ENCODE peak calls at places on chromosome 21, in five cellular contexts. P is Calu3, Z is fibroblast of lung, H is HFFc6, I is HCT116. R is an unnamed sample.

GRCh38 chr21:33896691-33897090 is 18.9 kb downstream of the ATP5PO start:
- DNase-seq in P (no peak), Z (no peak), H (no peak), I (no peak), R (no peak)

GRCh38 chr21:44084496-44085241 is 22.5 kb upstream of the PWP2 start:
- DNase-seq in P (no peak), Z (no peak), H (no peak), I (no peak), R (peak; percentile 12)

GRCh38 chr21:14273736-14274538 is 58.0 kb downstream of the RBM11 start:
- DNase-seq in P (peak; percentile 9), Z (no peak), H (no peak), I (no peak), R (peak; percentile 77)

GRCh38 chr21:25881524-25882376 is 147.0 kb downstream of the GABPA start:
- DNase-seq in P (peak; percentile 54), Z (peak; percentile 70), H (peak; percentile 36), I (peak; percentile 41), R (peak; percentile 78)

GRCh38 chr21:30881480-30881879 is at the start of gene KRTAP11-1:
- DNase-seq in P (no peak), Z (no peak), H (no peak), I (no peak), R (no peak)

GRCh38 chr21:25343774-25344545 is 263.3 kb downstream of the MRPL39 start:
- DNase-seq in P (no peak), Z (no peak), H (no peak), I (no peak), R (no peak)

GRCh38 chr21:39094847-39095525 is 88.3 kb downstream of the PSMG1 start:
- DNase-seq in P (no peak), Z (peak; percentile 82), H (peak; percentile 70), I (no peak), R (no peak)

GRCh38 chr21:16423921-16424320 is 694.1 kb downstream of the USP25 start:
- DNase-seq in P (no peak), Z (no peak), H (no peak), I (no peak), R (no peak)

GRCh38 chr21:30408782-30409494 is 13.1 kb downstream of the KRTAP13-1 start:
- DNase-seq in P (peak; percentile 12), Z (peak; percentile 5), H (no peak), I (peak; percentile 2), R (peak; percentile 87)

GRCh38 chr21:42688226-42688840 is 34.9 kb downstream of the PDE9A start:
- DNase-seq in P (no peak), Z (no peak), H (no peak), I (no peak), R (no peak)

GRCh38 chr21:44089001-44089911 is 17.9 kb upstream of the PWP2 start:
- DNase-seq in P (peak; percentile 16), Z (no peak), H (no peak), I (no peak), R (peak; percentile 12)

GRCh38 chr21:39088831-39089380 is 94.3 kb downstream of the PSMG1 start:
- DNase-seq in P (no peak), Z (peak; percentile 76), H (peak; percentile 68), I (no peak), R (no peak)

GRCh38 chr21:38942617-38943245 is 137.0 kb downstream of the ETS2 start:
- DNase-seq in P (no peak), Z (no peak), H (no peak), I (no peak), R (no peak)

GRCh38 chr21:38773108-38774061 is 32.3 kb upstream of the ETS2 start:
- DNase-seq in P (peak; percentile 24), Z (peak; percentile 98), H (peak; percentile 97), I (peak; percentile 81), R (no peak)

GRCh38 chr21:39825250-39825649 is 42.0 kb upstream of the PCP4 start:
- DNase-seq in P (no peak), Z (no peak), H (no peak), I (no peak), R (no peak)

GRCh38 chr21:42827588-42827987 is 51.8 kb downstream of the WDR4 start:
- DNase-seq in P (no peak), Z (no peak), H (no peak), I (no peak), R (no peak)

GRCh38 chr21:43884861-43885370 is 19.9 kb downstream of the AGPAT3 start:
- DNase-seq in P (no peak), Z (peak; percentile 29), H (no peak), I (no peak), R (peak; percentile 51)

GRCh38 chr21:25573409-25574206 is 33.7 kb downstream of the MRPL39 start:
- DNase-seq in P (peak; percentile 10), Z (peak; percentile 82), H (peak; percentile 95), I (peak; percentile 24), R (no peak)

GRCh38 chr21:43718872-43719747 is at the start of gene PDXK:
- DNase-seq in P (peak; percentile 86), Z (peak; percentile 74), H (peak; percentile 67), I (peak; percentile 46), R (peak; percentile 88)

GRCh38 chr21:25456672-25457071 is 150.6 kb downstream of the MRPL39 start:
- DNase-seq in P (peak; percentile 6), Z (peak; percentile 14), H (no peak), I (no peak), R (no peak)

GRCh38 chr21:26956216-26956615 is 10.7 kb downstream of the ADAMTS5 start:
- DNase-seq in P (no peak), Z (no peak), H (no peak), I (no peak), R (no peak)

GRCh38 chr21:16186742-16187141 is 457.0 kb downstream of the USP25 start:
- DNase-seq in P (no peak), Z (no peak), H (no peak), I (no peak), R (peak; percentile 31)

GRCh38 chr21:42836767-42837301 is 42.5 kb downstream of the WDR4 start:
- DNase-seq in P (no peak), Z (no peak), H (no peak), I (no peak), R (no peak)

GRCh38 chr21:17640821-17641220 is 28.1 kb upstream of the BTG3 start:
- DNase-seq in P (no peak), Z (no peak), H (no peak), I (no peak), R (no peak)
- TF ChIP-seq CTCF in P (no peak), Z (no peak), H (no peak), I (no peak), R (no peak)

DNA sequence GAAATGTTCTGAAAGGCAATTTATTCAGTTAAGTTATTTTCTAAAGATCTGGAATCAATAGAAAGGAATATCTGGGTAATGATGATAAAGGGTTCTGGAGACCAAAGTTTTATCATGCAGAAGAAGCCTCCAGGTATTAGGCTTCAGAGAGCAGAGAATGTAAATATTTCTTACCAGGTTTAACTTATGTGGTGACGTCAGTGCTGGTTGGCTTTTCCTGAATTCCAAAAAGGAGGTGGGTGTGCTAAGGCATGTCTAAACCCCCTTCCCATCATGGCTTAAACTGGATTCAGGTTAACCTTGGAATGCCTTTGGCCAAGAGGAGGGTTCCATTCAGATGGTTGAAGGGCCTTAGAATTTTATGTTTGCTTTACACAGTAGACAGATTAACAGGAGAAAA is 829.9 kb downstream of the NCAM2 start:
- DNase-seq in P (no peak), Z (no peak), H (no peak), I (no peak), R (no peak)
- TF ChIP-seq CTCF in P (no peak), Z (no peak), H (no peak), I (no peak), R (no peak)

DNA sequence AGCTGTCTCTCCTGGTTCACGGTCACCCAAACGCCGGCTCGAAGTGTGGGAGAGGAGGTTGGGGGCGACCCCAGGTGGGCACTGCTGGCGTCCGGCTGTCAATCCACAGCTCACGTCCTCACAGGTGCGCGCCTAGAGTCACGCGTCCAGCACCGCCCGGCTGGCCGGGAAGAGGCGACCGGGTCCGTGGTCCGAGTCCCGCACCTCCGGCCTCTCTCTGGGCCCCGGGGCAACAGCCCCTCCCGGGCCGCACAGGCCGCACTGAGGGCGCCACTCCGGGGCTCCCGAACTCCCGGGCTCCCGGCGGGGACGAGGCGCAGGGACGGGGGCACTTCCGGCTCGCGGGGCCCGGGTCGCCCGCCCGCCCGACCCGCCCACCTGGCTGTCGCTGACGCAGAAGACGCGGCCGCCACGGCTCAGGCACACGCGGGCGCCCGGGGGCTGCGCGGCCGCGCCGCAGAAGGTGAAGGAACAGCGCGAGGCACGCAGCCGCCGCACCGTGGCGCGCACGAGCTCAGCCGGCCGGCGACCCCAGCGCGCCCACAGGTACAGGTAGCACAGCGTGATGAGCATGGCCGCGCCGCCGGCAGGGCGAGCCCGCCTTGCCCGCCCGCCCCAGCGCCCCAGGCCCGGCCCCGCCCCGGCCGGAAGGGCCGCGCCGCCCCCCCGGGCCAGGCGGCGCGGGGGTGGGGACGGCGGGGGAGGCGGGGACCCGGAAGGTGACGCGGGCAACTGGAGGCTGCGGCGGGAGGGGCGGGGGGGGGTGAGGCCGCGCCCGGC is at the start of gene HLCS:
- DNase-seq in P (peak; percentile 75), Z (peak; percentile 49), H (peak; percentile 3), I (no peak), R (peak; percentile 58)
- TF ChIP-seq CTCF in P (no peak), Z (no peak), H (peak; percentile 36), I (no peak), R (no peak)

GRCh38 chr21:32693581-32693980 is 34.2 kb downstream of the SYNJ1 start:
- DNase-seq in P (no peak), Z (no peak), H (no peak), I (no peak), R (no peak)

GRCh38 chr21:32690085-32690484 is 37.7 kb downstream of the SYNJ1 start:
- DNase-seq in P (no peak), Z (no peak), H (no peak), I (no peak), R (no peak)

GRCh38 chr21:32682696-32683474 is 44.9 kb downstream of the SYNJ1 start:
- DNase-seq in P (no peak), Z (no peak), H (no peak), I (no peak), R (no peak)

DNA sequence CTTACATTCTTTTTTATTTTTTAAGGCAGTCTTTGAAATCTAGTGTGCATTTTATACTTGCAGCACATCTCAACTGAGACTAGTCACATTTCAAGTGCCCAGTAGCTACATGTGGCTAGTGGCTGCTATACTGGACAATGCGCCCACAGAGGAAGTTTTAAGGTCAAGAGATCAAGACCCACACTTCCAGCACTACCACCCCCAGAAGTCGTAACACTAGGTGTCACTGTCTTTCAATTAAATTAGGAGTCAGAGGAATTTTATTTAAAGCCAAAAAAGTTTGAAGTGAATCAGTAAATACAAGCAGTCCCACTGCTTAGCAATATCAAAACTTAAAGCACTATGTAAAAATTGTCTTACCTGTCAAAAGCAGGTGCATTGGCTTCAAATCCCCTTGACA is 39.9 kb downstream of the SYNJ1 start:
- DNase-seq in P (no peak), Z (no peak), H (no peak), I (no peak), R (no peak)
- TF ChIP-seq CTCF in P (no peak), Z (no peak), H (no peak), I (no peak), R (no peak)